ENCODE peak calls at places on chromosomes 13 and 19, in four cellular contexts. One of them, this sample, is unnamed.
A peak's percentile ranks its signal among the peaks of the same experiment; 100 is the strongest.

GRCh38 chr13:52159159-52159982 is at the start of gene NEK3:
- DNase-seq in Caco-2: peak; percentile 79
- DNase-seq in colonic mucosa: peak; percentile 72
- DNase-seq in kidney: peak; percentile 92
- DNase-seq in this sample: peak; percentile 69

GRCh38 chr13:49878682-49879081 is 57.5 kb downstream of the SPRYD7 start:
- DNase-seq in Caco-2: no peak
- DNase-seq in colonic mucosa: no peak
- DNase-seq in kidney: no peak
- DNase-seq in this sample: no peak

GRCh38 chr13:75479102-75479501 is 2.9 kb downstream of the TBC1D4 start:
- DNase-seq in Caco-2: no peak
- DNase-seq in colonic mucosa: no peak
- DNase-seq in kidney: no peak
- DNase-seq in this sample: no peak

GRCh38 chr19:11208526-11209471 is 11.5 kb upstream of the KANK2 start:
- DNase-seq in Caco-2: no peak
- DNase-seq in colonic mucosa: no peak
- DNase-seq in kidney: peak; percentile 72
- DNase-seq in this sample: no peak

GRCh38 chr13:52849727-52850395 is 1.4 kb upstream of the PCDH8 start:
- DNase-seq in Caco-2: no peak
- DNase-seq in colonic mucosa: no peak
- DNase-seq in kidney: no peak
- DNase-seq in this sample: no peak

GRCh38 chr13:112962396-112962795 is 6.6 kb upstream of the MCF2L start:
- DNase-seq in Caco-2: peak; percentile 26
- DNase-seq in colonic mucosa: no peak
- DNase-seq in kidney: no peak
- DNase-seq in this sample: no peak

GRCh38 chr19:1860133-1860775 is 3.1 kb downstream of the KLF16 start:
- DNase-seq in Caco-2: peak; percentile 88
- DNase-seq in colonic mucosa: peak; percentile 81
- DNase-seq in kidney: peak; percentile 84
- DNase-seq in this sample: peak; percentile 44

GRCh38 chr13:39765801-39766463 is 110.5 kb downstream of the COG6 start:
- DNase-seq in Caco-2: no peak
- DNase-seq in colonic mucosa: peak; percentile 77
- DNase-seq in kidney: peak; percentile 66
- DNase-seq in this sample: no peak

GRCh38 chr13:73767191-73767741 is 366.9 kb downstream of the KLF12 start:
- DNase-seq in Caco-2: no peak
- DNase-seq in colonic mucosa: no peak
- DNase-seq in kidney: no peak
- DNase-seq in this sample: no peak

GRCh38 chr19:14519860-14520407 is 1.7 kb upstream of the DNAJB1 start:
- DNase-seq in Caco-2: no peak
- DNase-seq in colonic mucosa: peak; percentile 53
- DNase-seq in kidney: no peak
- DNase-seq in this sample: no peak

GRCh38 chr19:36719687-36720556 is 32.5 kb downstream of the ZNF567 start:
- DNase-seq in Caco-2: no peak
- DNase-seq in colonic mucosa: no peak
- DNase-seq in kidney: no peak
- DNase-seq in this sample: no peak

GRCh38 chr19:16429066-16429758 is 42.6 kb downstream of the EPS15L1 start:
- DNase-seq in Caco-2: no peak
- DNase-seq in colonic mucosa: no peak
- DNase-seq in kidney: no peak
- DNase-seq in this sample: no peak

GRCh38 chr19:30653646-30654386 is 281.6 kb downstream of the ZNF536 start:
- DNase-seq in Caco-2: no peak
- DNase-seq in colonic mucosa: no peak
- DNase-seq in kidney: no peak
- DNase-seq in this sample: no peak

GRCh38 chr19:51593969-51594773 is 23.1 kb downstream of the ZNF175 start:
- DNase-seq in Caco-2: peak; percentile 98
- DNase-seq in colonic mucosa: peak; percentile 99
- DNase-seq in kidney: peak; percentile 99
- DNase-seq in this sample: peak; percentile 98

GRCh38 chr13:41973247-41973741 is 12.4 kb upstream of the VWA8 start:
- DNase-seq in Caco-2: no peak
- DNase-seq in colonic mucosa: no peak
- DNase-seq in kidney: no peak
- DNase-seq in this sample: no peak

GRCh38 chr19:40523322-40524047 is 53.2 kb upstream of the SHKBP1 start:
- DNase-seq in Caco-2: peak; percentile 89
- DNase-seq in colonic mucosa: peak; percentile 79
- DNase-seq in kidney: peak; percentile 78
- DNase-seq in this sample: peak; percentile 68

GRCh38 chr19:53644061-53644816 is 12.4 kb downstream of the DPRX start:
- DNase-seq in Caco-2: no peak
- DNase-seq in colonic mucosa: no peak
- DNase-seq in kidney: no peak
- DNase-seq in this sample: no peak

GRCh38 chr19:51479531-51480331 is 1.4 kb downstream of the CEACAM18 start:
- DNase-seq in Caco-2: no peak
- DNase-seq in colonic mucosa: no peak
- DNase-seq in kidney: no peak
- DNase-seq in this sample: no peak

GRCh38 chr13:80084086-80084676 is 256.7 kb downstream of the SPRY2 start:
- DNase-seq in Caco-2: no peak
- DNase-seq in colonic mucosa: no peak
- DNase-seq in kidney: no peak
- DNase-seq in this sample: no peak

GRCh38 chr13:43698743-43699142 is 88.0 kb downstream of the ENOX1 start:
- DNase-seq in Caco-2: no peak
- DNase-seq in colonic mucosa: no peak
- DNase-seq in kidney: no peak
- DNase-seq in this sample: no peak

GRCh38 chr13:43405457-43405856 is 381.3 kb downstream of the ENOX1 start:
- DNase-seq in Caco-2: no peak
- DNase-seq in colonic mucosa: no peak
- DNase-seq in kidney: no peak
- DNase-seq in this sample: no peak

GRCh38 chr13:100547805-100548204 is 40.8 kb downstream of the GGACT start:
- DNase-seq in Caco-2: no peak
- DNase-seq in colonic mucosa: no peak
- DNase-seq in kidney: no peak
- DNase-seq in this sample: no peak

GRCh38 chr13:36718146-36718545 is 44.3 kb downstream of the SERTM1 start:
- DNase-seq in Caco-2: no peak
- DNase-seq in colonic mucosa: no peak
- DNase-seq in kidney: no peak
- DNase-seq in this sample: no peak

GRCh38 chr19:3203754-3204645 is 18.3 kb downstream of the NCLN start:
- DNase-seq in Caco-2: no peak
- DNase-seq in colonic mucosa: no peak
- DNase-seq in kidney: no peak
- DNase-seq in this sample: no peak

GRCh38 chr13:79492918-79493594 is 12.1 kb downstream of the NDFIP2 start:
- DNase-seq in Caco-2: no peak
- DNase-seq in colonic mucosa: no peak
- DNase-seq in kidney: no peak
- DNase-seq in this sample: no peak

GRCh38 chr13:113361406-113361805 is 2.5 kb downstream of the GRTP1 start:
- DNase-seq in Caco-2: no peak
- DNase-seq in colonic mucosa: no peak
- DNase-seq in kidney: peak; percentile 10
- DNase-seq in this sample: no peak

GRCh38 chr13:92197669-92198068 is 799.2 kb downstream of the GPC5 start:
- DNase-seq in Caco-2: no peak
- DNase-seq in colonic mucosa: no peak
- DNase-seq in kidney: no peak
- DNase-seq in this sample: no peak

GRCh38 chr19:49067554-49067953 is 2.9 kb upstream of the NTF4 start:
- DNase-seq in Caco-2: no peak
- DNase-seq in colonic mucosa: no peak
- DNase-seq in kidney: no peak
- DNase-seq in this sample: no peak

GRCh38 chr19:887072-887471 is 5.9 kb downstream of the MED16 start:
- DNase-seq in Caco-2: no peak
- DNase-seq in colonic mucosa: no peak
- DNase-seq in kidney: no peak
- DNase-seq in this sample: no peak

GRCh38 chr13:40315416-40316064 is 350.9 kb downstream of the FOXO1 start:
- DNase-seq in Caco-2: no peak
- DNase-seq in colonic mucosa: no peak
- DNase-seq in kidney: peak; percentile 71
- DNase-seq in this sample: no peak

GRCh38 chr19:3604987-3605343 is 1.7 kb downstream of the TBXA2R start:
- DNase-seq in Caco-2: no peak
- DNase-seq in colonic mucosa: no peak
- DNase-seq in kidney: no peak
- DNase-seq in this sample: peak; percentile 80

GRCh38 chr19:11694533-11695439 is 44.0 kb downstream of the ZNF823 start:
- DNase-seq in Caco-2: peak; percentile 96
- DNase-seq in colonic mucosa: peak; percentile 99
- DNase-seq in kidney: peak; percentile 97
- DNase-seq in this sample: peak; percentile 94

GRCh38 chr19:5828661-5829566 is 10.6 kb downstream of the FUT6 start:
- DNase-seq in Caco-2: no peak
- DNase-seq in colonic mucosa: no peak
- DNase-seq in kidney: no peak
- DNase-seq in this sample: peak; percentile 66

GRCh38 chr19:14563989-14564650 is 7.7 kb downstream of the NDUFB7 start:
- DNase-seq in Caco-2: peak; percentile 78
- DNase-seq in colonic mucosa: no peak
- DNase-seq in kidney: no peak
- DNase-seq in this sample: peak; percentile 71

GRCh38 chr19:35479278-35479677 is 11.0 kb downstream of the KRTDAP start:
- DNase-seq in Caco-2: no peak
- DNase-seq in colonic mucosa: no peak
- DNase-seq in kidney: no peak
- DNase-seq in this sample: no peak
- TF ChIP-seq CTCF in Caco-2: no peak
- TF ChIP-seq CTCF in colonic mucosa: no peak
- TF ChIP-seq CTCF in kidney: no peak
- TF ChIP-seq CTCF in this sample: no peak

GRCh38 chr13:32031025-32031814 is at the start of gene FRY:
- DNase-seq in Caco-2: peak; percentile 87
- DNase-seq in colonic mucosa: peak; percentile 58
- DNase-seq in kidney: peak; percentile 88
- DNase-seq in this sample: peak; percentile 75
- TF ChIP-seq CTCF in Caco-2: no peak
- TF ChIP-seq CTCF in colonic mucosa: no peak
- TF ChIP-seq CTCF in kidney: no peak
- TF ChIP-seq CTCF in this sample: no peak

DNA sequence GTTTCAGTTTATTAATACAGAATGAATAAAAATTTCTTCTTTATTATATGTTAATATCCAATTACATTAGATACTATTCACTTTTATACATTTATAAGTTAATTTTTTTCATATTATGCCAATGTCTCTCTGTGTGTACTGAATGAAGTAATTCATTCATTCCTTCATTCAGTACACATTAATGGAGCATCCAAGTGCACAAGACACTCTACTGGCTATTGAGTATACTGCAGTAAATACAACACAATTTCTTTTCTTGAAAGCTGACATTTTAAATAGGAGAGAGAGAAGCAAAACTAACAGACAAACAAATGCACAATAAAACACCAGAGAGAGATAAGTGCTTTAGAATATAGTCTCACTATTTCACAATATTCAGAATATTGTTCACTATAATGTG is 1038.3 kb upstream of the SPRY2 start:
- DNase-seq in Caco-2: no peak
- DNase-seq in colonic mucosa: no peak
- DNase-seq in kidney: no peak
- DNase-seq in this sample: no peak
- TF ChIP-seq CTCF in Caco-2: no peak
- TF ChIP-seq CTCF in colonic mucosa: no peak
- TF ChIP-seq CTCF in kidney: no peak
- TF ChIP-seq CTCF in this sample: no peak

GRCh38 chr19:7386308-7386707 is 37.6 kb downstream of the ARHGEF18 start:
- DNase-seq in Caco-2: peak; percentile 72
- DNase-seq in colonic mucosa: no peak
- DNase-seq in kidney: peak; percentile 49
- DNase-seq in this sample: no peak
- TF ChIP-seq CTCF in Caco-2: peak; percentile 39
- TF ChIP-seq CTCF in colonic mucosa: no peak
- TF ChIP-seq CTCF in kidney: no peak
- TF ChIP-seq CTCF in this sample: no peak

GRCh38 chr13:34076943-34077703 is 259.2 kb downstream of the RFC3 start:
- DNase-seq in Caco-2: no peak
- DNase-seq in colonic mucosa: no peak
- DNase-seq in kidney: no peak
- DNase-seq in this sample: no peak
- TF ChIP-seq CTCF in Caco-2: peak; percentile 75
- TF ChIP-seq CTCF in colonic mucosa: no peak
- TF ChIP-seq CTCF in kidney: peak; percentile 51
- TF ChIP-seq CTCF in this sample: peak; percentile 47

GRCh38 chr13:72221276-72221962 is 354.4 kb upstream of the DACH1 start:
- DNase-seq in Caco-2: peak; percentile 66
- DNase-seq in colonic mucosa: peak; percentile 39
- DNase-seq in kidney: peak; percentile 68
- DNase-seq in this sample: peak; percentile 8
- TF ChIP-seq CTCF in Caco-2: peak; percentile 91
- TF ChIP-seq CTCF in colonic mucosa: peak; percentile 54
- TF ChIP-seq CTCF in kidney: peak; percentile 37
- TF ChIP-seq CTCF in this sample: peak; percentile 48